ENCODE peak calls at places on chromosome 9, in eight cellular contexts. B, K, D, G, L, T, J and W are unnamed samples.

GRCh38 chr9:69532359-69532758 is 139.8 kb downstream of the APBA1 start:
- DNase-seq in G (no peak), J (no peak), T (no peak), B (no peak), D (no peak), K (no peak), L (no peak), W (no peak)

GRCh38 chr9:112091805-112092204 is 83.3 kb downstream of the SUSD1 start:
- DNase-seq in K (no peak), B (peak; percentile 66), J (peak; percentile 35), D (no peak), G (no peak), T (peak; percentile 13), L (no peak), W (peak; percentile 36)

GRCh38 chr9:78674874-78675273 is 377.9 kb downstream of the PSAT1 start:
- DNase-seq in J (no peak), D (no peak), T (no peak), G (no peak), B (no peak), K (no peak), L (no peak), W (no peak)

GRCh38 chr9:69811329-69811989 is 9.2 kb upstream of the CFAP95 start:
- DNase-seq in J (no peak), K (no peak), B (no peak), D (no peak), L (no peak), G (no peak), T (no peak), W (no peak)

GRCh38 chr9:2231831-2232230 is 216.7 kb downstream of the SMARCA2 start:
- DNase-seq in D (no peak), J (peak; percentile 83), K (no peak), T (no peak), L (no peak), G (no peak), B (no peak), W (no peak)

GRCh38 chr9:29865764-29866313 is 2292.6 kb upstream of the C9orf72 start:
- DNase-seq in J (no peak), K (no peak), D (no peak), B (no peak), T (no peak), L (no peak), G (no peak), W (no peak)

GRCh38 chr9:105257767-105258166 is 13.3 kb downstream of the SLC44A1 start:
- DNase-seq in T (peak; percentile 26), G (no peak), L (no peak), B (no peak), K (no peak), J (no peak), D (no peak), W (no peak)

GRCh38 chr9:134652291-134653225 is 11.0 kb downstream of the COL5A1 start:
- DNase-seq in L (no peak), K (no peak), J (no peak), G (peak; percentile 39), D (no peak), T (no peak), B (no peak), W (no peak)

GRCh38 chr9:111148390-111148993 is 110.2 kb upstream of the LPAR1 start:
- DNase-seq in B (no peak), D (no peak), L (no peak), T (no peak), J (peak; percentile 26), G (no peak), K (no peak), W (no peak)

GRCh38 chr9:28073278-28073677 is 500.0 kb upstream of the C9orf72 start:
- DNase-seq in B (peak; percentile 69), K (no peak), D (no peak), G (no peak), T (peak; percentile 60), L (no peak), J (peak; percentile 52), W (peak; percentile 69)

GRCh38 chr9:17611921-17612320 is 33.1 kb downstream of the SH3GL2 start:
- DNase-seq in G (no peak), K (no peak), L (no peak), D (no peak), T (no peak), J (no peak), B (no peak), W (peak; percentile 9)

GRCh38 chr9:114428466-114428865 is 40.7 kb upstream of the AKNA start:
- DNase-seq in L (peak; percentile 7), B (no peak), G (peak; percentile 12), K (no peak), D (no peak), J (no peak), T (no peak), W (no peak)

GRCh38 chr9:91782711-91783214 is 167.3 kb downstream of the ROR2 start:
- DNase-seq in J (no peak), L (no peak), G (no peak), B (peak; percentile 38), T (no peak), K (no peak), D (no peak), W (no peak)

GRCh38 chr9:96057155-96057554 is 181.7 kb downstream of the ERCC6L2 start:
- DNase-seq in D (no peak), J (no peak), K (no peak), B (no peak), T (no peak), G (no peak), L (no peak), W (peak; percentile 22)

GRCh38 chr9:111427186-111427585 is 57.0 kb downstream of the ECPAS start:
- DNase-seq in G (no peak), T (peak; percentile 6), D (no peak), B (no peak), J (peak; percentile 49), L (no peak), K (no peak), W (peak; percentile 35)

GRCh38 chr9:112046181-112046580 is 128.9 kb downstream of the SUSD1 start:
- DNase-seq in D (no peak), K (no peak), G (no peak), L (no peak), T (peak; percentile 55), J (peak; percentile 76), B (peak; percentile 5), W (peak; percentile 83)

GRCh38 chr9:121807069-121807917 is 155.9 kb downstream of the DAB2IP start:
- DNase-seq in L (no peak), B (peak; percentile 34), K (no peak), D (no peak), G (no peak), J (no peak), T (no peak), W (no peak)
- H3K4me3 ChIP-seq in L (no peak overlapping the region), B (no peak overlapping the region), K (no peak overlapping the region), D (no peak overlapping the region), G (no peak overlapping the region), J (no peak overlapping the region), T (no peak overlapping the region), W (no peak overlapping the region)

DNA sequence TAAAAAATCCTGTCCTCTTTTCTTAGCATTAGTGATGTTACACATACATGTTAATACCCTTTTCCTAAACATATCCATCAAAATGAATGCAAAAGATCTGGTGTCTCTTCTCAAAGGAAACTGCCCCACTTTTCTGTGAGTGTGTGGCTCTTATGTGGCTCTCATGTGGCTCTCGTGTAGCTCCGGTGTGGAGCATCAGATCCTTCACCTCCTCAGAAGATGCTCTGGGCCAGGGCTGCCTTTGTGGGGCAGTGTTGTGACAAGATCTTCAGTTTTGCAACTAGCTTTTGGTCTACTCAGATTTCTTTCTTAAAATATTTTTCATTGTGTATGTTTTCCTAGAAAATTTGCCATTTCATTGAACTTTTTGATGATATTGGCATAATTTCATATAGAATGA is 19.3 kb downstream of the GARNL3 start:
- DNase-seq in D (peak; percentile 3), L (peak; percentile 41), K (no peak), G (no peak), J (peak; percentile 60), T (peak; percentile 20), B (peak; percentile 62), W (peak; percentile 46)
- TF ChIP-seq CTCF in D (no peak), L (no peak), K (no peak), G (peak; percentile 23), J (peak; percentile 62), T (peak; percentile 15), B (peak; percentile 61), W (peak; percentile 55)

GRCh38 chr9:137314561-137315560 is 12.8 kb upstream of the NRARP start:
- DNase-seq in D (no peak), K (no peak), J (no peak), L (peak; percentile 36), G (peak; percentile 57), B (peak; percentile 71), T (no peak), W (no peak)

GRCh38 chr9:137315581-137316011 is 13.5 kb upstream of the NRARP start:
- DNase-seq in G (peak; percentile 51), L (no peak), B (no peak), K (no peak), D (no peak), T (no peak), J (no peak), W (no peak)

GRCh38 chr9:137317021-137317978 is 15.2 kb upstream of the NRARP start:
- DNase-seq in D (no peak), G (peak; percentile 50), K (no peak), B (peak; percentile 58), L (peak; percentile 33), J (no peak), T (no peak), W (no peak)

GRCh38 chr9:137317979-137318511 is 16.0 kb upstream of the NRARP start:
- DNase-seq in T (no peak), J (no peak), G (peak; percentile 52), B (peak; percentile 35), D (no peak), K (no peak), L (no peak), W (no peak)

GRCh38 chr9:137316012-137316981 is 14.2 kb upstream of the NRARP start:
- DNase-seq in D (no peak), K (no peak), T (peak; percentile 65), B (peak; percentile 88), L (peak; percentile 43), G (peak; percentile 53), J (no peak), W (peak; percentile 76)
- H3K4me3 ChIP-seq in D (no peak overlapping the region), K (peak overlapping the region; percentile 66), T (peak overlapping the region; percentile 32), B (no peak overlapping the region), L (peak overlapping the region; percentile 25), G (no peak overlapping the region), J (no peak overlapping the region), W (peak overlapping the region; percentile 16)

GRCh38 chr9:87629094-87629493 is 96.8 kb upstream of the CTSL start:
- DNase-seq in G (no peak), K (no peak), B (no peak), T (no peak), D (no peak), J (no peak), L (no peak), W (no peak)

GRCh38 chr9:87630846-87631245 is 95.1 kb upstream of the CTSL start:
- DNase-seq in T (no peak), G (no peak), L (no peak), J (no peak), D (no peak), K (no peak), B (no peak), W (no peak)

GRCh38 chr9:87635656-87636501 is 90.0 kb upstream of the CTSL start:
- DNase-seq in T (no peak), B (no peak), L (no peak), J (no peak), K (no peak), G (no peak), D (no peak), W (no peak)

DNA sequence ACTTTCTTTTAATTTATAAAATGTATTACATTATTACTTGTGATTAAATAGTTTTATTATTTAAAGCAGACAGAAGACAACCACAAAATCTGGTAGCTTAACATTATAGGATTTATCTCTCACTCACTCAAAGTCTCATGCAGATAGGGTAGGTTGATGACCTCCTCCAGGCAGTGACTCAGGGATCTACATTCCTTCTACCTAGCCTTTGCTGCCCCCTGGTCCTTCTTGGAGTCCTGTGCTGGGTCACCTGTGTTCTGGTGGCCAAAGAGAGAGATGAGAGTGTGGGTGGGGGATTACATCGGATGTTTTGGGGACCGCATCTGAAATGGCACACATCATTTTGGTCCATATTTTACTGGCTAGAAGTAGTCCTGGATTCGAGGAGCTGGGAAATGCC is 95.7 kb upstream of the CTSL start:
- DNase-seq in D (no peak), B (no peak), J (no peak), K (no peak), T (no peak), G (no peak), L (no peak), W (no peak)
- TF ChIP-seq CTCF in D (no peak), B (peak; percentile 19), J (no peak), K (no peak), T (no peak), G (no peak), L (no peak), W (no peak)